ENCODE peak calls at places on chromosome 22, in six cellular contexts. Q is CD8-positive, alpha-beta T cell; S is stomach; O is mesendoderm; K is neural progenitor cell; P is GM23338. I is an unnamed sample. For H3K4me1, the result is how much of the 10 kb centered on the place peaks cover.

GRCh38 chr22:17063372-17064106 is 21.3 kb upstream of the IL17RA start:
- DNase-seq in Q (no peak), S (peak), O (no peak), K (no peak), P (no peak), I (no peak)

GRCh38 chr22:46754110-46754799 is 8.2 kb upstream of the TBC1D22A start:
- DNase-seq in Q (no peak), S (peak), O (no peak), K (no peak), P (no peak), I (no peak)

GRCh38 chr22:29032584-29032983 is 29.0 kb downstream of the C22orf31 start:
- DNase-seq in Q (no peak), S (peak), O (no peak), K (no peak), P (no peak), I (no peak)

GRCh38 chr22:20268350-20269012 is 363 bp upstream of the RTN4R start:
- DNase-seq in Q (peak), S (peak), O (peak), K (peak), P (peak), I (peak)

GRCh38 chr22:49880281-49880680 is 26.6 kb downstream of the ZBED4 start:
- DNase-seq in Q (no peak), S (no peak), O (peak), K (no peak), P (peak), I (no peak)

GRCh38 chr22:24523873-24524272 is 28.7 kb downstream of the UPB1 start:
- DNase-seq in Q (no peak), S (peak), O (peak), K (no peak), P (no peak), I (no peak)

GRCh38 chr22:35620624-35621245 is 3.6 kb upstream of the MB start:
- DNase-seq in Q (no peak), S (no peak), O (peak), K (peak), P (peak), I (no peak)

GRCh38 chr22:29268511-29269229 is 602 bp downstream of the EWSR1 start:
- DNase-seq in Q (no peak), S (peak), O (peak), K (peak), P (peak), I (peak)

GRCh38 chr22:31753634-31754471 is at the start of gene DEPDC5:
- DNase-seq in Q (peak), S (peak), O (peak), K (peak), P (peak), I (peak)

GRCh38 chr22:35154937-35155387 is 89.0 kb downstream of the ISX start:
- DNase-seq in Q (no peak), S (peak), O (peak), K (peak), P (peak), I (peak)

GRCh38 chr22:32322986-32323385 is 34.7 kb upstream of the RFPL3 start:
- DNase-seq in Q (no peak), S (peak), O (no peak), K (no peak), P (no peak), I (no peak)

GRCh38 chr22:29431986-29432385 is 6.4 kb upstream of the RFPL1 start:
- DNase-seq in Q (no peak), S (no peak), O (peak), K (peak), P (peak), I (no peak)

GRCh38 chr22:23233746-23234408 is 53.6 kb downstream of the BCR start:
- DNase-seq in Q (no peak), S (no peak), O (no peak), K (no peak), P (no peak), I (no peak)

GRCh38 chr22:36149464-36149863 is 11.1 kb downstream of the APOL3 start:
- DNase-seq in Q (no peak), S (no peak), O (no peak), K (no peak), P (no peak), I (no peak)

GRCh38 chr22:31612891-31613285 is 49.1 kb downstream of the PISD start:
- DNase-seq in Q (no peak), S (no peak), O (no peak), K (no peak), P (no peak), I (no peak)

GRCh38 chr22:35728639-35729308 is 11.1 kb downstream of the APOL5 start:
- DNase-seq in Q (no peak), S (peak), O (no peak), K (no peak), P (no peak), I (no peak)

GRCh38 chr22:30305519-30305905 is 16.2 kb upstream of the CASTOR1 start:
- DNase-seq in Q (no peak), S (peak), O (no peak), K (no peak), P (no peak), I (peak)

GRCh38 chr22:48943567-48944432 is 883.9 kb downstream of the BRD1 start:
- DNase-seq in Q (no peak), S (peak), O (peak), K (peak), P (no peak), I (no peak)

GRCh38 chr22:18042685-18043084 is 18.3 kb upstream of the MICAL3 start:
- DNase-seq in Q (no peak), S (no peak), O (no peak), K (no peak), P (no peak), I (no peak)

GRCh38 chr22:23526588-23527315 is 53.3 kb downstream of the IGLL1 start:
- DNase-seq in Q (no peak), S (no peak), O (no peak), K (no peak), P (no peak), I (no peak)

DNA sequence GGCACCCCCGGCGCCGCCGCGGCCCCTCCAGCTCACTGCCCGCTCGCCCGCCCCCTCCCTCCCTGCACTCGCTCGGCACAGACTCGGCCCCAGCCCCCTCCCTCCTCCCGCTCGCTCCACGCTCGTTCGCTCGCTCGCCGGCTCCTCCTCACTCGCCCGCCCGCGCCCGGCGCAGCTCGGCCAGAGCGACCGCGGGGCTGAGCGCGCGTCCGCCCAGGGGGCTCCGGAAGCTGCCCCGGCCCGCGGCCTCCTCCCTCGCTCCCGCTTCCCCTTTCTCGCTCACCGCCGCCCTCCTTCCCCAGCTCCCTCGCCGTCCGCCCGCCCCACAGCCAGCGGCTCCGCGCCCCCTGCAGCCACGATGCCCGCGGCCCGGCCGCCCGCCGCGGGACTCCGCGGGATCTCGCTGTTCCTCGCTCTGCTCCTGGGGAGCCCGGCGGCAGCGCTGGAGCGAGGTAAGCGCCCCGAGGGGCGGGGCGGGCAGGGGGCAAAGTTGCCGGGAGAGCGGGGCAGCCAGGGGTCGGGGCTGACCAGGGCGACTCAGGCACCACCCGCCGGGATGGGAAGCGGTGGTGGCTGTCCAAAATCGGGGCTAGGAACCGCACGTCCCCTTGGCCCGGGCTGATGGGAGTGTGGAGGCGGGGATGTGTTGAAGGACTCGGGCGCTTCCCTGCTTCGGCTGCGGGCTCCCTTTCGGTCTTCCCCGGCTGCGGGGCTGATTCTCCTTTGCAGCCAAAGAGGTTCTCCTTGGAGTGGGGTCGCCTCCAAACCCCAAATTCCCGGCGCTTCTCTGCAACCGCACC is at the start of gene SEZ6L:
- DNase-seq in Q (no peak), S (no peak), O (peak), K (peak), P (peak), I (no peak)
- H3K4me3 ChIP-seq in Q (no peak), S (peak), O (peak), K (peak), P (peak), I (no peak)

DNA sequence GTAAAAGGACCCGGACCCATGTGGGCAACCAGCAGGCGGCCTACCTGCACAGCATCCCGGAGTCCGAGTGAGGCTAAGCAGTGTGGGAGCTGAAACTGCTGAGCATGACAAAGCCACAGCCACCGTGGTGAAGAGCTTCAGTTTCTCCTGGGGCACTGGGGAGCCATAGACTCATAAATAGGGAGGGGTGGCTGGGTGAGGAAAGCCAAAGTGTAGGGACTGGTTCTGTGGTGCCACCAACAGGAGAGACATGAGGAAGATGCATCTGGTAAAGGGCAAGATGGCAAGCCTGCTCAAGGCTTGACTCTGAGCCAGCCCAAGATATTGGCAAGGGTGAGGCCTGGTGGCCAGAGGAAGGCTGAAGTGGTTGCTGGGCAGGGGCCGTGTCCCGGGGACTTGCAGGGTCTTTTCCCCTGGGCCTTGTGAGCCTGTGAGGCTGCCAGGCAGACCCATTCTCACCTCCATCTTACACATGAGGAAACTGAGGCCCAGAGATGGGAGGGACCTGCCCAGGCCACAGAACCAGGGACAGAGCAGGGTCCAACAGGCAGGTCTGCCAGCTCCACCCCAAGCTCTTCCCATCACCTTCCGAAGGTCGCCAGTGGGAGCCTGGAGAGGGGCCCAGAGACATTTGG is 30.4 kb downstream of the CYTH4 start:
- DNase-seq in Q (no peak), S (no peak), O (no peak), K (no peak), P (no peak), I (no peak)
- H3K4me1 ChIP-seq in Q (half or more), S (under half), O (under half), K (under half), P (under half), I (half or more)

GRCh38 chr22:37862570-37863325 is 13.5 kb downstream of the EIF3L start:
- DNase-seq in Q (no peak), S (no peak), O (no peak), K (no peak), P (no peak), I (no peak)
- H3K27ac ChIP-seq in Q (no peak), S (no peak), O (no peak), K (no peak), P (peak), I (no peak)

GRCh38 chr22:27796118-27796517 is 5.4 kb downstream of the MN1 start:
- DNase-seq in Q (no peak), S (no peak), O (no peak), K (no peak), P (no peak), I (no peak)
- H3K4me3 ChIP-seq in Q (no peak), S (peak), O (no peak), K (peak), P (peak), I (no peak)

DNA sequence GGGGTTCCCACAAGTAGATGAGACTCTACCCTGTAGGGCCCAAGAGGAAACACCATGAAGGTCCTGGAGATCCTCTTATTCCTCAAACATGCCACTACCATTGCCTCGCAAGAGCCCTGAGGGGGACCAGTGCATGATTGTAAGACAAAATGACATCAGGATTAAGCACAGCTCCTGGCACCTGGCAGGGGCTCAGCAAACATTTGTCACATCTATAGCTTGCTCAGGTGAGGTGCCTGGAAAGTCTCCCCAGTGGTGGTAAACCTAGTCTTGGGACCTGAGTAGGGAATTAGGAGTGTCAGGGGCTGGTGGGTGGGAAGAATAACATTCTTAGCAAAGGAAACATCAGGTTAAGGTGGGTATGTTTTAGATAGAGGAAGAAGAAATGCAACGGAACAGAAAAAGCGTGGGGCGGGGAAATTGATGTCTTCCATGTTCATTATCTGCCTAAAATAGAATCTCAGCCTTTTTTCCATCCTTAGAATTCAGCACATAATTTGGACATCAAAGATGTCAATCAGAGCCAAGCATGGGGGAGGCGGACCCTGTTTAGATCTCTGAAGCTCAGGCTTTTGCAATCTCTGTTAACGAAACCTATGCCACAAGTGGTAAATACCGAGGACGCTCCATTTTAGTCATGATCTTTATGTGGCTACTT is 925 bp downstream of the YPEL1 start:
- DNase-seq in Q (no peak), S (no peak), O (peak), K (peak), P (no peak), I (no peak)
- H3K4me1 ChIP-seq in Q (under half), S (under half), O (under half), K (under half), P (under half), I (under half)

DNA sequence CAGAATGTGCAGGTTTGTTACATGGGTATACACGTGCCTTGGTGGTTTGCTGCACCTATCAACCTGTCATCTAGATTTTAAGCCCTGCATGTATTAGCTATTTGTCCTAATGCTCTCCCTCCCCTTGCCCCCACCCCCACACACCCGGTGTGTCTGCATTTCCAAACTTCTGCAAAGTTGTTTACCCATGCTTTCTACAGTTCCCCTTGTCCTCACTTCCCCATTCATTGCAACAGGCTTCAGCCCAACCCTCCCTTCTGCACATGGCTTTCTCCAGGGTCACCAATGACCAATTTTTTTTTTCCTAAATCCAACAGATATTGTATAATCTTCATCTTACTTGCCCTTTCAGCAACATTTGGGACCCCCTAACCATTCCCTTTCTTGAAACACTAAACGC is 32.0 kb upstream of the NUP50 start:
- DNase-seq in Q (no peak), S (no peak), O (no peak), K (no peak), P (no peak), I (no peak)
- H3K27ac ChIP-seq in Q (no peak), S (no peak), O (no peak), K (no peak), P (no peak), I (no peak)

DNA sequence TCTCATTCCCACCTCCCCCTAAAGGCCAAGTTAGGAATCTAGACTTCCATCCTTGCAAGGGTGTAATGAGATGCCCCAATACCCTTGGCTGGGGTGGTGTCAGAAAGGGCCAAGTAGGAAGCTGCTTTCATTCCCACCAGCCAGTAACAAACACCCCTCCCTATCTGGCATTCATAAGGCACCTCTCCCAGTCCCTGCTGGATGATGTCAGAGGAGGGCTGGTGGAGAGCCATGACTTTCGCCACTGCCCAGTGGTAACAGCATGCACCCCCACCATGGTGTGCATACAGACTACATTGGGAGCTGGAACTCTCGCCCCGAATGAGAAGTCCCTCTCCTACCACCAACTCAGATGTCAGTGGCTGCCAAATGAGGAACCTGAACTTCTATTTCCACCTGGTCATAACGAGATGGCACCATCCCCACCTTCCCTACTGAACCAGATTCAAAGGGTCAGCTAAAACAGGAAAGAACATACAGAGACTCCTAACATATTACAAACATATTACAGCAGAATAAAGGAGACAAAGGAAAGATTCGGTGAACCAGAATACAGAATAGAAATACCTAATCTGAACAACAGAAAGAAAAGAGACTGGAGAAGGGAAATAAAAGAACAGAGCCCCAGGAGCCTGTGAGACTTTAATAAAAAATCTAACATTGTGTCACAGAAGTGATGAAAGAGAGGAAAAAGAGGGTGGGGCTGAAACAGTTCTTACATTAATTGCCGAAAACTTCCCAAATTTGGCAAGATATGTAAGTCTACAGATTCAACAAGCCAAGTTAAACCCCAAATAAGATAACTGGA is 73.5 kb downstream of the SGSM3 start:
- DNase-seq in Q (no peak), S (no peak), O (no peak), K (no peak), P (peak), I (no peak)
- H3K4me3 ChIP-seq in Q (no peak), S (no peak), O (no peak), K (no peak), P (no peak), I (no peak)

GRCh38 chr22:44278234-44279058 is 34.3 kb downstream of the SHISAL1 start:
- DNase-seq in Q (no peak), S (no peak), O (no peak), K (no peak), P (no peak), I (no peak)
- H3K4me1 ChIP-seq in Q (under half), S (under half), O (under half), K (under half), P (under half), I (under half)